ENCODE peak calls at places on chromosomes 3 and 15, in nine cellular contexts. T is dorsolateral prefrontal cortex; C is CD8-positive, alpha-beta memory T cell; W is lower lobe of right lung; A is hepatocyte; Y is body of pancreas; M is pancreas; Z is PC-3; R is psoas muscle. P is an unnamed sample.
A peak's percentile ranks its signal among the peaks of the same experiment; 100 is the strongest.

GRCh38 chr3:112858410-112859069 is 11.9 kb upstream of the CD200R1L start:
- DNase-seq in Y (no peak), R (no peak), T (no peak), Z (no peak), W (no peak), A (no peak), M (no peak), C (no peak), P (no peak)

GRCh38 chr3:20064387-20064786 is 24.1 kb downstream of the KAT2B start:
- DNase-seq in R (no peak), M (no peak), Z (no peak), T (no peak), Y (no peak), C (no peak), A (no peak), W (no peak), P (no peak)

GRCh38 chr15:70818580-70818979 is 35.4 kb downstream of the LARP6 start:
- DNase-seq in M (no peak), R (no peak), Z (no peak), T (no peak), C (no peak), Y (no peak), W (no peak), A (no peak), P (no peak)

GRCh38 chr15:34325368-34325767 is 12.2 kb downstream of the SLC12A6 start:
- DNase-seq in T (no peak), R (no peak), M (no peak), W (no peak), C (no peak), A (no peak), Y (no peak), Z (no peak), P (no peak)

GRCh38 chr3:105166893-105167292 is 199.8 kb upstream of the ALCAM start:
- DNase-seq in Z (no peak), C (no peak), T (no peak), Y (no peak), M (no peak), R (no peak), A (no peak), W (no peak), P (no peak)

GRCh38 chr3:133927543-133928066 is 31.9 kb upstream of the RAB6B start:
- DNase-seq in Z (peak; percentile 19), C (peak; percentile 70), A (peak; percentile 85), R (peak; percentile 76), Y (peak; percentile 57), T (peak; percentile 55), M (peak; percentile 37), W (peak; percentile 71), P (no peak)

GRCh38 chr3:100957407-100958100 is 35.7 kb downstream of the ABI3BP start:
- DNase-seq in T (no peak), Z (no peak), R (no peak), M (no peak), Y (no peak), A (no peak), C (no peak), W (no peak), P (no peak)

GRCh38 chr3:122533931-122534334 is 19.2 kb upstream of the KPNA1 start:
- DNase-seq in A (peak; percentile 42), M (no peak), C (no peak), W (no peak), T (no peak), Z (peak; percentile 100), R (no peak), Y (no peak), P (no peak)

GRCh38 chr15:41523097-41523496 is 9.5 kb upstream of the LTK start:
- DNase-seq in R (no peak), Z (no peak), W (no peak), C (no peak), M (no peak), T (no peak), Y (no peak), A (no peak), P (no peak)

GRCh38 chr15:41521614-41522013 is 8.0 kb upstream of the LTK start:
- DNase-seq in Z (no peak), T (no peak), C (no peak), Y (no peak), A (no peak), R (no peak), W (no peak), M (no peak), P (no peak)

GRCh38 chr15:41513282-41514227 is at the start of gene LTK:
- DNase-seq in T (no peak), R (no peak), Y (no peak), Z (no peak), M (no peak), C (peak; percentile 49), A (peak; percentile 69), W (peak; percentile 62), P (no peak)

GRCh38 chr15:41520636-41521035 is 7.0 kb upstream of the LTK start:
- DNase-seq in M (no peak), A (no peak), Z (no peak), C (no peak), W (no peak), R (no peak), Y (no peak), T (no peak), P (no peak)

DNA sequence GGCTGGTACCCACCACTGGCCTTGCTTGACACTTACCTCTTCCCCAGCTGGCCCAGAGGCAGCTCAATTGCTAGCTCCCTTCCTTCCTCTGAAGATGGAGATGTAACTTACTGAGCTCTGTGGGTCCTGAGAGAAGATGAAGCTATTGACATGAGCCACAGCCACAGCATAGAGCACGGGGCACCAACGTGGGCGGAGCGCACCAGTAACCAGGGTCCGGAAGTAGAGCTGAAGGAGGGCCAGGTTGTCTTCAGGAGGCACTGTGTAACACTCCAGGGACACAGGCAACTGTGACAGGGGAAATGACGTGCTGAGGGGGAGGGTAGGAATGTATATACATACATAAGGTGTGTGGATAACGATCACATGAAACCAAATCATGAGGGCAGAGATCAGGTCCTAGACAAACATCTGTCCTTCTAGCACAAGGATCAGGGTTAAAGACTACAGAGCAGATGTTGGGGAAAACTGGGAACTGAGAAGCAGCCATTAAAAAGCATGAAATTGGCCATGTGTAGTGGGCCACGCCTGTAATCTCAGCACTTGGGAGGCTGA is 4.3 kb upstream of the LTK start:
- DNase-seq in A (no peak), T (no peak), M (no peak), W (no peak), Z (no peak), R (no peak), C (no peak), Y (no peak), P (no peak)
- H3K27ac ChIP-seq in A (no peak overlapping the region), T (no peak overlapping the region), M (no peak overlapping the region), W (no peak overlapping the region), Z (no peak overlapping the region), R (no peak overlapping the region), C (no peak overlapping the region), Y (no peak overlapping the region), P (no peak overlapping the region)

GRCh38 chr15:68264282-68264681 is 13.3 kb upstream of the FEM1B start:
- DNase-seq in Y (no peak), T (no peak), W (no peak), R (no peak), M (no peak), A (no peak), C (no peak), Z (no peak), P (no peak)

GRCh38 chr15:68261980-68262379 is 15.6 kb upstream of the FEM1B start:
- DNase-seq in A (no peak), C (no peak), Z (no peak), M (no peak), Y (no peak), W (no peak), R (no peak), T (no peak), P (no peak)

GRCh38 chr15:68261241-68261640 is 16.3 kb upstream of the FEM1B start:
- DNase-seq in R (no peak), W (no peak), A (no peak), T (no peak), Z (no peak), Y (no peak), C (no peak), M (no peak), P (no peak)

GRCh38 chr15:68265086-68265485 is 12.5 kb upstream of the FEM1B start:
- DNase-seq in A (no peak), T (no peak), Y (no peak), R (no peak), M (no peak), Z (no peak), W (no peak), C (no peak), P (no peak)

GRCh38 chr15:68262514-68263356 is 14.8 kb upstream of the FEM1B start:
- DNase-seq in C (no peak), Y (no peak), M (no peak), R (no peak), Z (no peak), W (no peak), T (no peak), A (no peak), P (no peak)
- H3K27ac ChIP-seq in C (no peak overlapping the region), Y (no peak overlapping the region), M (no peak overlapping the region), R (no peak overlapping the region), Z (no peak overlapping the region), W (no peak overlapping the region), T (no peak overlapping the region), A (no peak overlapping the region), P (no peak overlapping the region)

GRCh38 chr15:78170848-78171773 is 21.9 kb downstream of the IDH3A start:
- DNase-seq in Y (no peak), T (no peak), W (no peak), M (no peak), Z (no peak), C (no peak), R (no peak), A (no peak), P (no peak)

GRCh38 chr15:78175333-78175732 is 26.2 kb downstream of the IDH3A start:
- DNase-seq in A (no peak), R (no peak), Z (no peak), C (no peak), W (no peak), Y (no peak), M (no peak), T (no peak), P (no peak)

GRCh38 chr15:78168591-78168990 is 19.4 kb downstream of the IDH3A start:
- DNase-seq in T (no peak), W (no peak), R (no peak), A (no peak), Y (no peak), C (no peak), Z (no peak), M (no peak), P (no peak)

GRCh38 chr15:78174398-78174797 is 25.2 kb downstream of the IDH3A start:
- DNase-seq in R (no peak), A (no peak), C (no peak), M (no peak), Z (no peak), W (no peak), T (no peak), Y (no peak), P (no peak)

GRCh38 chr15:78171864-78172472 is 22.8 kb downstream of the IDH3A start:
- DNase-seq in T (no peak), C (no peak), Z (no peak), W (no peak), R (no peak), M (no peak), A (no peak), Y (no peak), P (no peak)
- H3K27ac ChIP-seq in T (no peak overlapping the region), C (no peak overlapping the region), Z (no peak overlapping the region), W (no peak overlapping the region), R (peak overlapping the region; percentile 56), M (no peak overlapping the region), A (no peak overlapping the region), Y (no peak overlapping the region), P (no peak overlapping the region)

GRCh38 chr3:16687206-16687605 is 82.0 kb upstream of the DAZL start:
- DNase-seq in T (no peak), A (no peak), M (no peak), Y (no peak), R (no peak), W (no peak), C (no peak), Z (no peak), P (no peak)

GRCh38 chr3:16686679-16687078 is 81.5 kb upstream of the DAZL start:
- DNase-seq in Z (no peak), M (no peak), C (no peak), Y (no peak), A (no peak), W (no peak), R (no peak), T (no peak), P (no peak)
- H3K27ac ChIP-seq in Z (no peak overlapping the region), M (no peak overlapping the region), C (no peak overlapping the region), Y (no peak overlapping the region), A (no peak overlapping the region), W (no peak overlapping the region), R (no peak overlapping the region), T (no peak overlapping the region), P (no peak overlapping the region)

P was measured in caudate nucleus.